ENCODE peak calls at places on chromosome X, in nine cellular contexts. Z is cardiac muscle cell; T is activated CD4-positive, alpha-beta T cell treated with anti-CD3 and anti-CD28 coated beads, Interleukin-2, amount 50 U/mL, for 48 hours; U is M059J; C is kidney glomerular epithelial cell; R is GM23248; N is T-cell; D is LoVo; B is Ammon's horn. G is an unnamed sample.

GRCh38 chrX:7889680-7890079 is 37.5 kb downstream of the PNPLA4 start:
- DNase-seq in N (no peak), B (no peak), D (peak), U (peak), T (no peak), Z (no peak), C (no peak), R (peak), G (no peak)

GRCh38 chrX:11401966-11402365 is 108.8 kb downstream of the AMELX start:
- DNase-seq in C (no peak), Z (no peak), U (no peak), D (no peak), T (no peak), N (no peak), B (no peak), R (no peak), G (no peak)

GRCh38 chrX:47749185-47749967 is 87.3 kb upstream of the ZNF81 start:
- DNase-seq in N (no peak), T (no peak), C (no peak), Z (no peak), R (peak), D (no peak), B (no peak), U (no peak), G (no peak)

GRCh38 chrX:123731258-123731986 is 1.4 kb downstream of the THOC2 start:
- DNase-seq in D (no peak), R (peak), U (peak), T (peak), B (peak), C (no peak), N (no peak), Z (peak), G (no peak)

GRCh38 chrX:137428251-137428661 is 137.7 kb upstream of the ZIC3 start:
- DNase-seq in U (no peak), Z (peak), C (no peak), N (no peak), B (no peak), D (no peak), T (no peak), R (peak), G (no peak)

GRCh38 chrX:139194571-139195280 is 335.8 kb upstream of the F9 start:
- DNase-seq in C (peak), B (no peak), U (no peak), N (no peak), R (peak), Z (peak), D (no peak), T (no peak), G (no peak)

GRCh38 chrX:75155454-75155829 is 641 bp downstream of the ABCB7 start:
- DNase-seq in U (peak), N (no peak), C (no peak), B (peak), D (no peak), R (peak), Z (no peak), T (no peak), G (no peak)

GRCh38 chrX:20089845-20090244 is 26.9 kb downstream of the MAP7D2 start:
- DNase-seq in Z (no peak), T (no peak), U (no peak), R (no peak), C (no peak), D (no peak), B (no peak), N (no peak), G (no peak)

GRCh38 chrX:141668371-141668770 is 30.2 kb downstream of the SPANXD start:
- DNase-seq in B (no peak), C (no peak), Z (no peak), U (peak), R (no peak), D (no peak), N (no peak), T (no peak), G (no peak)

GRCh38 chrX:139692908-139693307 is 15.1 kb downstream of the MCF2 start:
- DNase-seq in C (no peak), U (peak), R (peak), Z (no peak), D (no peak), N (no peak), B (no peak), T (no peak), G (no peak)

GRCh38 chrX:69616520-69617203 is 749 bp downstream of the EDA start:
- DNase-seq in D (no peak), T (peak), B (peak), U (peak), R (peak), C (no peak), Z (peak), N (no peak), G (no peak)

GRCh38 chrX:72057844-72058243 is 73.9 kb downstream of the RTL5 start:
- DNase-seq in C (no peak), T (no peak), Z (no peak), U (no peak), R (no peak), N (no peak), B (no peak), D (no peak), G (no peak)

GRCh38 chrX:56783450-56783831 is 54.4 kb downstream of the NBDY start:
- DNase-seq in U (peak), N (no peak), C (no peak), B (peak), Z (no peak), T (no peak), R (no peak), D (no peak), G (no peak)

GRCh38 chrX:107718156-107718621 is 57.4 kb downstream of the TSC22D3 start:
- DNase-seq in R (peak), T (peak), C (peak), U (peak), N (peak), Z (peak), B (peak), D (peak), G (peak)

GRCh38 chrX:40116925-40117324 is 19.2 kb upstream of the BCOR start:
- DNase-seq in B (no peak), R (no peak), N (no peak), D (no peak), C (no peak), Z (no peak), T (no peak), U (no peak), G (no peak)

GRCh38 chrX:54042609-54043010 is 1.7 kb downstream of the PHF8 start:
- DNase-seq in T (peak), R (peak), N (peak), B (peak), D (peak), C (peak), Z (peak), U (peak), G (peak)

GRCh38 chrX:40496728-40497127 is 84.0 kb upstream of the ATP6AP2 start:
- DNase-seq in Z (no peak), C (no peak), D (no peak), N (no peak), R (peak), B (peak), U (no peak), T (no peak), G (no peak)

GRCh38 chrX:85504381-85504780 is 124.9 kb upstream of the POF1B start:
- DNase-seq in Z (no peak), B (no peak), D (no peak), U (no peak), N (no peak), T (no peak), C (no peak), R (no peak), G (no peak)

GRCh38 chrX:68204639-68205038 is 228.7 kb downstream of the OPHN1 start:
- DNase-seq in R (no peak), T (no peak), U (no peak), Z (no peak), B (no peak), C (no peak), N (no peak), D (no peak), G (no peak)

GRCh38 chrX:118702741-118703140 is 24.7 kb upstream of the IL13RA1 start:
- DNase-seq in C (no peak), Z (no peak), U (peak), D (peak), B (no peak), N (no peak), T (no peak), R (no peak), G (peak)

GRCh38 chrX:131675596-131676194 is 131.8 kb downstream of the OR13H1 start:
- DNase-seq in N (no peak), U (peak), D (no peak), T (no peak), C (no peak), B (no peak), R (peak), Z (peak), G (peak)

GRCh38 chrX:1169198-1169597 is 43.3 kb downstream of the CRLF2 start:
- DNase-seq in R (peak), B (no peak), C (no peak), N (no peak), D (no peak), T (no peak), U (no peak), Z (no peak), G (no peak)

GRCh38 chrX:120604359-120604782 is 470 bp downstream of the MCTS1 start:
- DNase-seq in U (peak), R (peak), N (peak), Z (peak), D (peak), B (peak), T (peak), C (no peak), G (no peak)

GRCh38 chrX:106177106-106177981 is 9.2 kb downstream of the PWWP3B start:
- DNase-seq in B (peak), U (no peak), N (no peak), C (no peak), T (no peak), R (no peak), Z (peak), D (no peak), G (no peak)

GRCh38 chrX:16137416-16138107 is 14.2 kb downstream of the GRPR start:
- DNase-seq in Z (no peak), C (no peak), D (no peak), R (no peak), N (no peak), B (no peak), T (no peak), U (no peak), G (no peak)

GRCh38 chrX:141791856-141792255 is 46.3 kb upstream of the MAGEC3 start:
- DNase-seq in N (no peak), U (peak), Z (no peak), R (no peak), B (no peak), D (no peak), T (no peak), C (no peak), G (no peak)

GRCh38 chrX:103941201-103941975 is 21.0 kb upstream of the TMSB15B start:
- DNase-seq in T (no peak), Z (peak), D (peak), R (peak), N (no peak), C (no peak), U (peak), B (peak), G (no peak)

GRCh38 chrX:129930941-129931410 is 25.0 kb downstream of the UTP14A start:
- DNase-seq in D (no peak), C (no peak), R (peak), U (no peak), T (no peak), B (peak), Z (peak), N (no peak), G (no peak)

GRCh38 chrX:31333181-31333831 is 261.5 kb upstream of the FTHL17 start:
- DNase-seq in T (no peak), U (peak), R (peak), C (peak), N (no peak), D (no peak), B (no peak), Z (no peak), G (no peak)

GRCh38 chrX:71301195-71301924 is at the start of gene ITGB1BP2:
- DNase-seq in T (no peak), N (no peak), R (peak), C (no peak), Z (peak), B (no peak), D (no peak), U (peak), G (no peak)

GRCh38 chrX:9656277-9656676 is 109.4 kb downstream of the GPR143 start:
- DNase-seq in D (no peak), Z (no peak), B (no peak), U (no peak), T (no peak), C (no peak), N (no peak), R (no peak), G (no peak)

GRCh38 chrX:30246769-30247489 is at the start of gene MAGEB1:
- DNase-seq in B (no peak), R (no peak), D (no peak), C (no peak), T (no peak), U (no peak), Z (no peak), N (no peak), G (peak)

GRCh38 chrX:140524556-140524955 is 19.7 kb upstream of the SOX3 start:
- DNase-seq in T (no peak), N (no peak), D (no peak), Z (no peak), R (peak), B (no peak), C (no peak), U (peak), G (no peak)

GRCh38 chrX:47158131-47158530 is 13.1 kb downstream of the RBM10 start:
- DNase-seq in Z (no peak), N (no peak), U (no peak), T (no peak), B (no peak), C (no peak), R (no peak), D (no peak), G (no peak)

GRCh38 chrX:136710324-136710951 is 62.5 kb downstream of the CD40LG start:
- DNase-seq in T (no peak), R (peak), D (no peak), B (no peak), Z (no peak), U (peak), C (peak), N (no peak), G (no peak)

GRCh38 chrX:31091819-31092218 is 20.0 kb upstream of the FTHL17 start:
- DNase-seq in T (no peak), U (no peak), D (no peak), C (no peak), B (no peak), R (no peak), Z (no peak), N (no peak), G (no peak)